ENCODE peak calls at places on chromosomes 13 and 19, in four cellular contexts. R is omental fat pad, L is adrenal gland, N is mesothelial cell of epicardium. T is an unnamed sample.

GRCh38 chr19:32599736-32600157 is 18.8 kb downstream of the PDCD5 start:
- DNase-seq in R (no peak), N (no peak), L (peak), T (peak)

GRCh38 chr13:111033172-111034133 is 81.7 kb upstream of the ARHGEF7 start:
- DNase-seq in L (no peak), N (no peak), R (no peak), T (no peak)

GRCh38 chr19:36008336-36008978 is at the start of gene SYNE4:
- DNase-seq in N (peak), L (no peak), R (no peak), T (no peak)

GRCh38 chr13:77034883-77035282 is 7.9 kb upstream of the FBXL3 start:
- DNase-seq in R (no peak), N (no peak), L (no peak), T (no peak)

GRCh38 chr13:85419611-85420010 is 379.6 kb downstream of the SLITRK6 start:
- DNase-seq in L (no peak), R (no peak), N (no peak), T (no peak)

GRCh38 chr19:39207293-39207836 is 3.3 kb upstream of the SYCN start:
- DNase-seq in L (no peak), R (no peak), N (no peak), T (no peak)

GRCh38 chr13:50198508-50198907 is 183.3 kb downstream of the KCNRG start:
- DNase-seq in L (no peak), R (no peak), N (no peak), T (no peak)

GRCh38 chr13:100721885-100722512 is 47.4 kb upstream of the TMTC4 start:
- DNase-seq in R (peak), N (peak), L (peak), T (peak)

GRCh38 chr13:49897713-49898112 is 38.4 kb downstream of the SPRYD7 start:
- DNase-seq in L (no peak), N (no peak), R (no peak), T (no peak)

GRCh38 chr13:108948269-108948671 is 318.9 kb downstream of the MYO16 start:
- DNase-seq in R (no peak), L (no peak), N (no peak), T (no peak)

GRCh38 chr13:32829676-32830091 is 186.5 kb upstream of the KL start:
- DNase-seq in L (no peak), R (no peak), N (no peak), T (no peak)

GRCh38 chr13:53276265-53276664 is 247.7 kb downstream of the OLFM4 start:
- DNase-seq in R (no peak), N (no peak), L (no peak), T (no peak)

GRCh38 chr19:10462557-10462956 is 40.6 kb downstream of the KEAP1 start:
- DNase-seq in N (no peak), R (no peak), L (no peak), T (no peak)

GRCh38 chr13:99911069-99911964 is 60.2 kb downstream of the ZIC5 start:
- DNase-seq in L (no peak), N (no peak), R (no peak), T (no peak)

GRCh38 chr19:18605546-18606280 is 886 bp downstream of the CRLF1 start:
- DNase-seq in N (no peak), R (no peak), L (no peak), T (no peak)

GRCh38 chr13:25391932-25392331 is 20.2 kb downstream of the ATP8A2 start:
- DNase-seq in N (no peak), L (no peak), R (no peak), T (no peak)

GRCh38 chr19:6233827-6234511 is 45.8 kb downstream of the MLLT1 start:
- DNase-seq in R (no peak), N (no peak), L (peak), T (peak)

DNA sequence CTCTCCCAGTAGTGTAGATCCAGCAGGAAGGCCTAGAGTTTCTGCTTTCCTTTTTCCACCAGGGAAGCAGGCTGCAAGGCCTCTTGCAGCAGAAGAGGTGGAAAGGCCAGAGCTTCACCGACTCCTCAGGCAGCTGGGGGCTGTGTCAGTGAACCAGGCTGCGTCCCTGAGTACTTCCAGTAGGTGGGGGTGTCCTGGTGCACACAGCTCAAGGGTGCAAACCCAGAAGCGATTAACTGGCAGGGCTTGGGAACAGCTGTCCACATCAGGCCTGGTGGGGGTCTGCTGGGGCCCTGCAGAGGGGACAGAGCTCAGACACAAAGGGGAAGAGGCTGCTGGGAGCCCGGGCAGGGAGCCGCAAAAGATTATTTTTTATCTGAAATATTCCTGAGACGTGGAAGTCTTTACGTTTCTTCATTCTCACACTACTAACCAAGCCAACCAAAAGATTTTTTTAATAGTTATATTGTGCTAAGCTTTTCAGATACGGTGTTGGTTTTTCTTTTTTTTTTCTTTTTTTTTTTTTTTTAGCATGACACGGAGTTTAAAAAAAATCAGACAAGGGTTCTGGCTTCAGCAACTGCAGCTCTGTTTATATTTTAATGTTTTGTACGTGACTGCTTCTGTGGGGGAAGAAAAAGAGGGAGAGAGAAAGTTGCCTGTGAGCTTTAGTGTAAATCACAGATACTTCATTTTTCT is 11.0 kb downstream of the TSHZ3 start:
- DNase-seq in R (no peak), N (peak), L (peak), T (peak)
- TF ChIP-seq CTCF in R (no peak), N (peak), L (peak), T (peak)

GRCh38 chr13:52067237-52067636 is 42.7 kb downstream of the UTP14C start:
- DNase-seq in R (no peak), L (no peak), N (no peak), T (no peak)

DNA sequence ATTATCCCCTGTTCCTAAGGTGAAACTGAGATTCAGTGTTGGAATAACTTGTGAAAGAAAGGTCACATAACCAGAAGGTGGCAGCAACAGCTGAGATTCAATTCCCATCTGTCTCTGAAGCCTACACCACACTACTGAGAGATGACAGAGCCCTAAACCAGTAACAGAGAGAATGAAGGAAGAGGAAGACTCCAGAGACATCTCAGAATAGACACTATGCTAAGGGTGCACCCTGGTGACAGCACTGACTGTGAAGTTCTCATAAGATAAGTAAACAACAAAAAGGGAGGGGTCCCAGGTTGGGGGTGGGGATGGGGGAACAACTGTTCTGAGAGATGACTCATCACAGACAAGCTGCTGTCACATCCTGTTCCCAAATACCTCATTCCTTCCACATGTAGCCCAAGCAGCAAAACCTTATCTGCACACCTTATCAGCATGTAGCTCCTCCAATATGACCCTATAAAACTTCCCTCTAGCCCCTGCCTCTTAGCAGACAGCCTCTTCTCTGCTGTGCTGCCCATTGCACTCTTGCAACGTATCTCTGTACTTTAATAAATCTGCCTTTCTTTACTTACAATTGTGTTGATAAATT is 46.5 kb downstream of the UTP14C start:
- DNase-seq in L (no peak), R (no peak), N (no peak), T (no peak)
- TF ChIP-seq CTCF in L (no peak), R (no peak), N (no peak), T (no peak)

GRCh38 chr19:56687036-56687435 is 15.5 kb upstream of the ZNF835 start:
- DNase-seq in R (no peak), L (no peak), N (no peak), T (no peak)

GRCh38 chr19:56692496-56692895 is 20.9 kb upstream of the ZNF835 start:
- DNase-seq in L (peak), N (no peak), R (no peak), T (no peak)

GRCh38 chr19:56689198-56689597 is 17.6 kb upstream of the ZNF835 start:
- DNase-seq in L (no peak), N (no peak), R (no peak), T (no peak)

DNA sequence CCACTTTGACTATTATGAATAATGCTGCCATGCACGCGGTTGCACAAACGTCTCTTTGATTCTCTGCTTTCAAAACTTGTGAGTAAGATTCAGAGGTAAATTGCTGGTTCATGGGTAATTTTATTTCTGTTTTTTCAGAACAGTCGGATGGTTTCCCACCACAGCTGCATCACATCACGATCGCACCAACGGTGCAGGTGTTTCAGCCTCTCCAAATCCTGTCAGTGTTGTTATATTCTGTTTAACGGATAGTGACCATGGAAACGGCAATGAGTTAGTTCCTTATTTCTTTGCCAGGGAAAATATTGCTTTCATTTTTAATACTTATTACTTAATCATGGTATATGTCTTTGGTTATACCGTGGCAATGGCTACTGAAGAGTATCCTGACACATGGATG is 19.1 kb upstream of the ZNF835 start:
- DNase-seq in N (no peak), L (no peak), R (no peak), T (no peak)
- TF ChIP-seq CTCF in N (no peak), L (no peak), R (no peak), T (no peak)

DNA sequence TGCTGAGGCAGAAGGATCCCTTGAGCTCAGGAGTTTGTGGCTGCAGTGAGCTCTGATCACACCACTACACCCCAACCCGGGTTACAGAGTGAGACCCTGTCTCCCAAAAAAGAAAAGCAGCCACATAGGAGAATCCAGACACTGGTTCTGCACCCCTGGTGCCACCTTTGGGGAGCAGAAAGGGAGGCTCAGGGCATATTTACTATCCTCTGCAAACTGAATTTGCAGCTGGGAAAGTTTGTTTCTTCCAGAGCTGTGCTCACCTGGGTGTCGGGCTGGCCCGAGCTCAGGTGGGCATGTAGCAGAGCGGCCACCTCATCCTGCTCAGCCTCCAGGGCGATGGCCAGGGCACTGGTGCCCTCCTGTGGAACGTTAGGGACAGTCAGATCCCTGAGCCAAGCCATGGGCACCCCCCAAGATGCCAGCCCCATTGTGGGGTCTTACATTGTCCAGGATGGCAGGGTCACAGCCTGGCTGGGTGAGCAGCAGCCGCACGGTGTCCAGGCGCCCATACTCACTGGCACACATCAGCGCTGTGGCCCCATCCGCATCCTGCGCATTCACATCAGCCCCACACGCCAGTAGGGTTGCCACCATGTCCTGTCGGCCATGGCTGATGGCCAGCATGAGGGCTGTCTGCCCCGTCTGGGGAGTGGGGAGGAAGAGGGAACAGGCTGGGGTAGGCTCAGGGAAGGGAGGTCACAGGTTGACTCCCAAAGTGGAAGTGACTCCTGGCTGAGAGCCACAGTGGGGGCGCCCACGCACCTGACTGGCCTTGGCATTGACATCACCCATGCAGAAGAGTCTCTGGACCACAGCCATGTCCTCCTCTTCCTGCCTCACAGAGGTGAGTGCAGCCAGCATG is 3.1 kb downstream of the RPS28 start:
- DNase-seq in R (no peak), N (no peak), L (peak), T (peak)
- TF ChIP-seq CTCF in R (no peak), N (no peak), L (no peak), T (no peak)